ENCODE peak calls at places on chromosomes 3 and 15, in six cellular contexts. One of them, this sample, is unnamed.

GRCh38 chr15:76150508-76150907 is 90.7 kb downstream of the TMEM266 start:
- DNase-seq in GDM1: peak
- DNase-seq in astrocyte of the spinal cord: no peak
- DNase-seq in GM12865: peak
- DNase-seq in T-helper 1 cell: no peak
- DNase-seq in HS-27A: no peak
- DNase-seq in this sample: no peak

GRCh38 chr3:181851063-181851462 is 139.3 kb downstream of the SOX2 start:
- DNase-seq in T-helper 1 cell: no peak
- DNase-seq in HS-27A: no peak
- DNase-seq in GM12865: no peak
- DNase-seq in GDM1: no peak
- DNase-seq in astrocyte of the spinal cord: no peak
- DNase-seq in this sample: peak

GRCh38 chr3:52704611-52705437 is 767 bp downstream of the GLT8D1 start:
- DNase-seq in GM12865: peak
- DNase-seq in GDM1: no peak
- DNase-seq in HS-27A: no peak
- DNase-seq in T-helper 1 cell: no peak
- DNase-seq in astrocyte of the spinal cord: no peak
- DNase-seq in this sample: peak

GRCh38 chr3:64445318-64446300 is 220.3 kb upstream of the PRICKLE2 start:
- DNase-seq in astrocyte of the spinal cord: no peak
- DNase-seq in GDM1: no peak
- DNase-seq in T-helper 1 cell: no peak
- DNase-seq in HS-27A: no peak
- DNase-seq in GM12865: no peak
- DNase-seq in this sample: peak

GRCh38 chr3:84108442-84108971 is 850.3 kb upstream of the CADM2 start:
- DNase-seq in astrocyte of the spinal cord: peak
- DNase-seq in GM12865: no peak
- DNase-seq in GDM1: no peak
- DNase-seq in T-helper 1 cell: no peak
- DNase-seq in HS-27A: peak
- DNase-seq in this sample: no peak

GRCh38 chr3:69649713-69650419 is 89.4 kb upstream of the MITF start:
- DNase-seq in HS-27A: no peak
- DNase-seq in GM12865: no peak
- DNase-seq in astrocyte of the spinal cord: peak
- DNase-seq in T-helper 1 cell: no peak
- DNase-seq in GDM1: no peak
- DNase-seq in this sample: no peak

GRCh38 chr3:123688241-123688747 is 103.4 kb upstream of the HACD2 start:
- DNase-seq in HS-27A: peak
- DNase-seq in GM12865: peak
- DNase-seq in T-helper 1 cell: no peak
- DNase-seq in astrocyte of the spinal cord: peak
- DNase-seq in GDM1: no peak
- DNase-seq in this sample: no peak

GRCh38 chr3:136720091-136720490 is 32.1 kb downstream of the STAG1 start:
- DNase-seq in astrocyte of the spinal cord: no peak
- DNase-seq in T-helper 1 cell: no peak
- DNase-seq in GDM1: no peak
- DNase-seq in HS-27A: no peak
- DNase-seq in GM12865: no peak
- DNase-seq in this sample: no peak

GRCh38 chr3:59273976-59274375 is 224.2 kb upstream of the CFAP20DC start:
- DNase-seq in T-helper 1 cell: no peak
- DNase-seq in GM12865: no peak
- DNase-seq in GDM1: no peak
- DNase-seq in astrocyte of the spinal cord: no peak
- DNase-seq in HS-27A: no peak
- DNase-seq in this sample: no peak

GRCh38 chr3:50950591-50950990 is 275.9 kb downstream of the DOCK3 start:
- DNase-seq in HS-27A: no peak
- DNase-seq in GDM1: no peak
- DNase-seq in T-helper 1 cell: no peak
- DNase-seq in GM12865: peak
- DNase-seq in astrocyte of the spinal cord: no peak
- DNase-seq in this sample: no peak

GRCh38 chr3:195007794-195008193 is 263.2 kb downstream of the XXYLT1 start:
- DNase-seq in HS-27A: no peak
- DNase-seq in astrocyte of the spinal cord: no peak
- DNase-seq in GM12865: no peak
- DNase-seq in GDM1: no peak
- DNase-seq in T-helper 1 cell: no peak
- DNase-seq in this sample: no peak

GRCh38 chr15:70802629-70803028 is 39.3 kb upstream of the UACA start:
- DNase-seq in GM12865: no peak
- DNase-seq in astrocyte of the spinal cord: peak
- DNase-seq in GDM1: no peak
- DNase-seq in T-helper 1 cell: no peak
- DNase-seq in HS-27A: peak
- DNase-seq in this sample: no peak